ENCODE peak calls at places on chromosomes 3 and 15, in eight cellular contexts. L is LNCaP clone FGC, W is neural progenitor cell, A is GM23338, Z is fibroblast of pulmonary artery, M is progenitor cell of endocrine pancreas, X is pancreas, T is dorsolateral prefrontal cortex. B is an unnamed sample.

GRCh38 chr3:190579514-190580137 is 65.7 kb downstream of the IL1RAP start:
- DNase-seq in W (no peak), Z (no peak), A (no peak), T (no peak), L (no peak), M (no peak), X (no peak), B (no peak)

GRCh38 chr3:124322966-124323365 is 331.0 kb upstream of the ROPN1 start:
- DNase-seq in W (no peak), X (no peak), A (no peak), Z (no peak), L (no peak), T (no peak), M (no peak), B (no peak)

GRCh38 chr3:108292465-108292864 is 3.9 kb upstream of the HHLA2 start:
- DNase-seq in M (no peak), X (no peak), T (no peak), L (no peak), W (no peak), Z (no peak), A (no peak), B (no peak)

GRCh38 chr3:852033-852432 is 240.8 kb upstream of the CNTN6 start:
- DNase-seq in W (no peak), X (no peak), T (no peak), L (no peak), Z (no peak), M (no peak), A (peak), B (no peak)

GRCh38 chr3:13493867-13494441 is 13.8 kb downstream of the HDAC11 start:
- DNase-seq in X (no peak), T (peak), M (no peak), Z (no peak), L (no peak), W (no peak), A (no peak), B (no peak)

GRCh38 chr3:8656240-8656639 is 11.6 kb upstream of the SSUH2 start:
- DNase-seq in T (no peak), X (no peak), W (no peak), M (no peak), L (no peak), Z (no peak), A (no peak), B (no peak)

GRCh38 chr15:97653896-97654295 is 306.6 kb upstream of the ARRDC4 start:
- DNase-seq in T (no peak), X (no peak), Z (no peak), L (no peak), M (no peak), W (no peak), A (no peak), B (no peak)

GRCh38 chr3:160870327-160870726 is 114.3 kb downstream of the PPM1L start:
- DNase-seq in L (no peak), W (peak), T (no peak), A (peak), Z (no peak), X (no peak), M (no peak), B (no peak)

GRCh38 chr3:58325525-58325992 is 7.1 kb upstream of the PXK start:
- DNase-seq in X (no peak), A (no peak), Z (no peak), L (no peak), M (no peak), T (no peak), W (no peak), B (no peak)

GRCh38 chr3:187858086-187858485 is 112.8 kb upstream of the BCL6 start:
- DNase-seq in T (no peak), A (no peak), M (no peak), L (no peak), X (no peak), W (no peak), Z (no peak), B (no peak)

GRCh38 chr3:171834461-171834801 is 8.7 kb upstream of the TMEM212 start:
- DNase-seq in W (no peak), L (no peak), Z (no peak), X (no peak), M (no peak), A (no peak), T (no peak), B (no peak)

GRCh38 chr3:73461582-73461981 is 163.2 kb downstream of the PDZRN3 start:
- DNase-seq in X (no peak), M (no peak), Z (peak), T (no peak), W (no peak), L (no peak), A (no peak), B (no peak)

DNA sequence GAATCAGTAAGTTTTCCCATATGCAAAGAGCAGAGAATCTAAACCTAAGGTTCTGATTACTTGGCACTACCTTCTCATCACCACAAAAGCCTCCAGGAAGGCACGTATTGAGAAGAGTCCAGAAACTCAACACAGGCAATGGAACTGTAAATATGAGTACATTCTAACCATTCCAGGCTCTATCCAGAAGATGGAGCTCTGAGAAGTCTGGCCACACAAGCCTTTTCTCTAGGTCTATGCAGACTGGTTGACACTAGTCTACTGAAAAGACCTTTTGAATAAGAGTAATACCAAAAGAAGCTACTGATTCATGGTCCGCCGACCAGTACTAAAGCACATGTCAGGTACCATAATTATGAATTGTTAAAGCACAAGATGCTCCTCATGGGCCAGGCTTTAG is 12.2 kb upstream of the NCKIPSD start:
- DNase-seq in X (no peak), L (no peak), Z (no peak), T (no peak), W (no peak), A (no peak), M (no peak), B (no peak)
- TF ChIP-seq CTCF in X (no peak), L (no peak), Z (no peak), T (no peak), W (no peak), A (peak), M (no peak), B (no peak)

GRCh38 chr15:62841269-62841628 is 201.3 kb upstream of the TPM1 start:
- DNase-seq in W (no peak), X (no peak), Z (no peak), T (no peak), A (no peak), M (no peak), L (no peak), B (no peak)

GRCh38 chr15:62845239-62846126 is 197.1 kb upstream of the TPM1 start:
- DNase-seq in T (no peak), X (no peak), L (no peak), M (no peak), Z (no peak), A (no peak), W (no peak), B (no peak)

GRCh38 chr15:62844564-62845235 is 197.8 kb upstream of the TPM1 start:
- DNase-seq in A (no peak), L (no peak), Z (no peak), M (no peak), X (no peak), T (no peak), W (no peak), B (no peak)

GRCh38 chr15:62841891-62842559 is 200.5 kb upstream of the TPM1 start:
- DNase-seq in A (no peak), T (no peak), L (no peak), X (no peak), W (no peak), Z (no peak), M (no peak), B (no peak)

DNA sequence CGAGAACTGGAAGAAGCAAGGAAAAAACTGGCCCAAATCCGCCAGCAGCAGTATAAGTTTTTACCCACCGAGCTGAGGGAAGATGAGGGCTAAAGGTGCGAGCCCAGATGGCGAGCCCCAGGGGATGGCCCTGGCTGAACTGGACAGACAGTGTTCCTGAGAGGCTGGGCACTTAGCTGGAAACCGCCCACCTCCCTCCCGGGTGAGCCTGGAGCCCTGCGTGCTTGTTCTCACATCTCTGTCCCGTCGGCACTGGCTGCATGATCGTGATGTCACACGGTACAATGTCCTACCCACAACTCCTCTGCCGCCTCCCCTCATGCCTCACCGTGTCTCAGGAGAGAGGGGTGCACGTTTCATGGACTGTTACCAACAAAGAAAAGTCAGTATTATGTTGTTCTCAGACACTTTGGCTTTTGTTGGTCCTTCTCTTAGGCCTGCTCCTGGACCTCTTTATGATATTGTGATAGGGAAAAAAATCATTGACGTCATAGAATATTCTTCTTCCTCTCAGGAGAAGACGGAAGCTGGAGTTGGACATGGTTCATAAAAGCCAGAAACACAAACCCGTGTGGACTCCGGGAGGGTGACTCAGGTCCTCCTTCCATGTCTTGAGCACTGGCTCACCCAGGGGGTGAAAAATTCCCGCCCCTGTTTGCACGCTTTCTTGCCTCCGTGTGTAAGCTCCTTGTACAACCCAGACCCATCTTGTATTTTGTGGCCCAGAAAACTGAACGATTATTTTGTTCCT is 201.9 kb upstream of the TPM1 start:
- DNase-seq in L (no peak), W (no peak), M (no peak), T (no peak), A (no peak), X (no peak), Z (no peak), B (no peak)
- TF ChIP-seq CTCF in L (no peak), W (no peak), M (no peak), T (no peak), A (no peak), X (no peak), Z (no peak), B (no peak)

GRCh38 chr15:70214266-70214665 is 116.5 kb upstream of the TLE3 start:
- DNase-seq in Z (no peak), L (no peak), A (no peak), W (no peak), M (no peak), T (no peak), X (no peak), B (no peak)
- TF ChIP-seq CTCF in Z (no peak), L (no peak), A (no peak), W (no peak), M (no peak), T (no peak), X (no peak), B (no peak)

GRCh38 chr3:45546636-45547201 is 47.8 kb upstream of the LIMD1 start:
- DNase-seq in Z (no peak), L (no peak), A (peak), X (no peak), T (no peak), W (peak), M (no peak), B (no peak)
- TF ChIP-seq CTCF in Z (peak), L (peak), A (peak), X (peak), T (peak), W (peak), M (peak), B (peak)

GRCh38 chr3:15728766-15729165 is 69.0 kb downstream of the ANKRD28 start:
- DNase-seq in M (no peak), W (no peak), T (no peak), Z (no peak), L (no peak), X (no peak), A (no peak), B (no peak)

GRCh38 chr3:15726043-15726442 is 71.7 kb downstream of the ANKRD28 start:
- DNase-seq in L (no peak), X (no peak), M (no peak), A (peak), Z (no peak), W (no peak), T (no peak), B (no peak)

GRCh38 chr3:15726881-15727280 is 70.9 kb downstream of the ANKRD28 start:
- DNase-seq in Z (no peak), A (no peak), T (no peak), L (no peak), X (no peak), M (no peak), W (no peak), B (no peak)

GRCh38 chr3:15731024-15731423 is 66.8 kb downstream of the ANKRD28 start:
- DNase-seq in T (no peak), Z (no peak), L (no peak), W (no peak), M (no peak), X (no peak), A (no peak), B (no peak)
- TF ChIP-seq CTCF in T (no peak), Z (no peak), L (no peak), W (no peak), M (no peak), X (no peak), A (no peak), B (no peak)